ENCODE peak calls at places on chromosomes 3 and 15, in ten cellular contexts. X, T, O, Y, S, D, P, K, Q and E are unnamed samples.

GRCh38 chr15:91530951-91531582 is 322.4 kb upstream of the SLCO3A1 start:
- DNase-seq in X (no peak), T (no peak), O (no peak), Y (no peak), S (no peak), D (no peak), P (no peak), K (no peak), Q (no peak), E (no peak)

GRCh38 chr3:13046569-13047279 is 26.5 kb downstream of the IQSEC1 start:
- DNase-seq in X (no peak), T (no peak), O (no peak), Y (no peak), S (no peak), D (no peak), P (no peak), K (no peak), Q (no peak), E (no peak)

GRCh38 chr3:171340415-171340814 is 119.8 kb downstream of the TNIK start:
- DNase-seq in X (no peak), T (no peak), O (no peak), Y (no peak), S (no peak), D (no peak), P (no peak), K (no peak), Q (no peak), E (no peak)

GRCh38 chr3:86771741-86772512 is 219.0 kb downstream of the VGLL3 start:
- DNase-seq in X (no peak), T (no peak), O (no peak), Y (no peak), S (no peak), D (no peak), P (no peak), K (no peak), Q (no peak), E (no peak)

GRCh38 chr15:55552926-55553325 is 35.2 kb downstream of the PYGO1 start:
- DNase-seq in X (peak; percentile 63), T (no peak), O (peak; percentile 34), Y (peak; percentile 34), S (no peak), D (peak; percentile 43), P (no peak), K (peak; percentile 48), Q (peak; percentile 85), E (no peak)

GRCh38 chr15:34341922-34342736 is 807 bp downstream of the NOP10 start:
- DNase-seq in X (no peak), T (no peak), O (no peak), Y (peak; percentile 14), S (no peak), D (no peak), P (no peak), K (no peak), Q (no peak), E (no peak)

GRCh38 chr15:36958611-36959010 is 141.7 kb downstream of the MEIS2 start:
- DNase-seq in X (no peak), T (no peak), O (no peak), Y (no peak), S (no peak), D (no peak), P (no peak), K (no peak), Q (no peak), E (no peak)

GRCh38 chr3:129608087-129608935 is 1.8 kb upstream of the PLXND1 start:
- DNase-seq in X (no peak), T (peak; percentile 45), O (no peak), Y (peak; percentile 78), S (no peak), D (peak; percentile 63), P (no peak), K (no peak), Q (peak; percentile 60), E (no peak)

GRCh38 chr15:71133734-71134464 is 18.6 kb downstream of the THSD4 start:
- DNase-seq in X (peak; percentile 41), T (peak; percentile 54), O (peak; percentile 77), Y (no peak), S (no peak), D (no peak), P (peak; percentile 56), K (peak; percentile 48), Q (no peak), E (no peak)

GRCh38 chr15:101309436-101310162 is 14.6 kb upstream of the SNRPA1 start:
- DNase-seq in X (peak; percentile 4), T (no peak), O (no peak), Y (no peak), S (no peak), D (no peak), P (no peak), K (no peak), Q (no peak), E (no peak)
- TF ChIP-seq CTCF in X (no peak), T (no peak), O (no peak), Y (no peak), S (no peak), D (no peak), P (no peak), K (no peak), Q (no peak), E (no peak)

GRCh38 chr15:95495033-95495541 is 835.4 kb upstream of the NR2F2 start:
- DNase-seq in X (no peak), T (no peak), O (no peak), Y (no peak), S (no peak), D (peak; percentile 68), P (no peak), K (no peak), Q (no peak), E (no peak)

GRCh38 chr15:95497681-95498080 is 832.8 kb upstream of the NR2F2 start:
- DNase-seq in X (no peak), T (no peak), O (no peak), Y (no peak), S (no peak), D (no peak), P (peak; percentile 9), K (no peak), Q (no peak), E (no peak)

GRCh38 chr15:95492388-95493070 is 838.0 kb upstream of the NR2F2 start:
- DNase-seq in X (no peak), T (no peak), O (no peak), Y (no peak), S (no peak), D (no peak), P (peak; percentile 16), K (no peak), Q (no peak), E (no peak)
- TF ChIP-seq CTCF in X (no peak), T (no peak), O (no peak), Y (no peak), S (no peak), D (no peak), P (no peak), K (no peak), Q (no peak), E (no peak)

DNA sequence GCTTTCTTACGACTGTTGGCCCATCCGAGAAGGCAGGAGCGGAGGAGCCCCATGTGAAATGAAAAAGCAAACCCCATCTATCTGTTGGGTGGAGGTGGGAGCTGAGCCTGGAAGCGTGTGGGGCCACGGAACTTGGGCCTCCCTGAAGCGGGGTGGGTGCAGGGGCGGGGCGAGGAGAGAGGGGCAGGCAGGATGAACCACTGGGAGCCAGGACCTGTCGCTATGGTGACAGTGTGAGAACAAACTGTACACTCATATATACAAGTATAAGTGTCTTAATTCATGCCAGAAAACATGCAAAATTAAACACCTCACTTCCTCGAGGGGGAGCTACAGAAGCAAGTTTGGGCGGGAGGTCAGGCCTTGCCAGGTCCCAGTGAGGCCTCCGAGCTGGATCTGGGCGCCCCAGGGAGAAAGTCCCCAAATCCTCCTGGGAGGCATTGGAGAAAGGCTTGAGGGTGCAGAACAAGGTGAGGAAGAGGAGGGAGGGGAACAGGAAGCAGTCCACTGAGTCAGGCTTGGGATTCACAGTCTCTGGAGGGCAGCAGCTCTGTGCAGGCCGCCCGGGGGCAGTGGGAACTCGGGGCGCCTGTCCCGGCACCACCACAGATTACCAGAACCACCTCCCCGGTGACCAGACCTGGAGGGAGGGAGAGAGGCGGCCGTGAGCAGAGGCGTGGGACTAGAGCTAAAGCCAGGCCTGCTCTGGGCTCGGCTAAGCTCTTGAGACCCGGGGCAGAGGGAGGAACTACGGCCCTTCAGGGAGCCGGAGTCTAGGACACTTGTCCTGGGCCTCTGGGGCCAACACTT is 34.8 kb downstream of the RBPMS2 start:
- DNase-seq in X (peak; percentile 58), T (peak; percentile 66), O (no peak), Y (no peak), S (no peak), D (no peak), P (no peak), K (peak; percentile 61), Q (peak; percentile 42), E (no peak)
- TF ChIP-seq CTCF in X (peak; percentile 52), T (no peak), O (no peak), Y (peak; percentile 36), S (no peak), D (peak; percentile 17), P (peak; percentile 12), K (peak; percentile 44), Q (peak; percentile 40), E (no peak)

GRCh38 chr15:66080791-66081475 is 172.6 kb downstream of the MEGF11 start:
- DNase-seq in X (no peak), T (peak; percentile 49), O (peak; percentile 83), Y (peak; percentile 70), S (peak; percentile 51), D (peak; percentile 66), P (peak; percentile 43), K (no peak), Q (peak; percentile 57), E (no peak)
- TF ChIP-seq CTCF in X (no peak), T (no peak), O (no peak), Y (peak; percentile 70), S (peak; percentile 59), D (peak; percentile 60), P (peak; percentile 60), K (peak; percentile 29), Q (peak; percentile 17), E (peak; percentile 45)

DNA sequence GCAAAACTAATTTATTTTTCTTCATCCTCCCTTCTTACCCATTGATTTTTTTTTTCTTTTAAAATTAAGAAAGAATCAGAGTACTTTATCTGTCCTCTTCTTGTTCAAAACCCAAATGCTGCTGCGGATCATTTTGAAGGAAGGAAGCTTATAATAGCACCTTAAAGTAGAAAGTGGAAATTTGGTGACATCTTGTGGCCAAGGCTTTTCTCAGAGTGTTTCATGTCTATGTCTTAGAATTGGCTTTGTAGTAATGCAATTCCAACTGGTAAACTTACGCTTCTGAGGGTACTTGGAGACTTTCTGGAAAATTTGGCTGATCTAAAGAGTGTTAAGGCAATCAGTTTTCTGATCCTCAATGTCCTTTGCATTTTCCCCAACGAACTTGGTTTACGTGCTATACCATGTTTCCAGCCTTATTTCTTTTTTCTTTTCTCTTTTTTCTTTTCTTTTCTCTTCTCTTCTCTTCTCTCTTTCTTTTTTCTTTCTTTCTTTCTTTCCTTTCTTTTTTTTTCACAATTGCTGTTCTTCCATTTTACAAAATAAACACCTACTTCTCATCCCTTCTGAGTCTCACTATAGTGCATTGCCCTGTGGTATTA is 30.7 kb downstream of the C3orf38 start:
- DNase-seq in X (no peak), T (peak; percentile 48), O (no peak), Y (peak; percentile 65), S (no peak), D (peak; percentile 6), P (no peak), K (no peak), Q (peak; percentile 54), E (no peak)
- TF ChIP-seq CTCF in X (peak; percentile 54), T (peak; percentile 34), O (peak; percentile 23), Y (peak; percentile 68), S (peak; percentile 38), D (peak; percentile 49), P (peak; percentile 51), K (peak; percentile 50), Q (peak; percentile 54), E (peak; percentile 59)